ENCODE peak calls at places on chromosomes 4 and X, in five cellular contexts. M is A549, Z is K562, K is HepG2, L is GM12878. J is an unnamed sample.

GRCh38 chr4:54958236-54958635 is 167.2 kb downstream of the KDR start:
- DNase-seq in M (no peak), Z (no peak), K (no peak), L (no peak), J (no peak)

GRCh38 chr4:153467154-153467896 is 1.2 kb downstream of the TMEM131L start:
- DNase-seq in M (peak; percentile 22), Z (peak; percentile 68), K (peak; percentile 52), L (peak; percentile 88), J (peak; percentile 55)

GRCh38 chr4:113394730-113395530 is 345.5 kb downstream of the ANK2 start:
- DNase-seq in M (peak; percentile 24), Z (peak; percentile 52), K (peak; percentile 88), L (peak; percentile 66), J (peak; percentile 80)

GRCh38 chr4:70630162-70630561 is 1.6 kb downstream of the ENAM start:
- DNase-seq in M (no peak), Z (no peak), K (no peak), L (no peak), J (no peak)

GRCh38 chrX:15815779-15816452 is 25.6 kb downstream of the ZRSR2 start:
- DNase-seq in M (peak; percentile 19), Z (peak; percentile 13), K (peak; percentile 5), L (peak; percentile 8), J (peak; percentile 72)

GRCh38 chr4:64539234-64539849 is 130.1 kb upstream of the TECRL start:
- DNase-seq in M (peak; percentile 15), Z (peak; percentile 39), K (peak; percentile 55), L (peak; percentile 13), J (peak; percentile 68)

GRCh38 chr4:94804613-94805012 is 46.9 kb downstream of the BMPR1B start:
- DNase-seq in M (no peak), Z (no peak), K (no peak), L (no peak), J (no peak)

GRCh38 chr4:7822858-7823257 is 116.8 kb downstream of the AFAP1 start:
- DNase-seq in M (no peak), Z (no peak), K (no peak), L (no peak), J (no peak)

GRCh38 chrX:34437586-34437985 is 219.5 kb downstream of the TMEM47 start:
- DNase-seq in M (no peak), Z (no peak), K (no peak), L (no peak), J (no peak)

GRCh38 chrX:132270699-132271098 is 51.5 kb upstream of the RAP2C start:
- DNase-seq in M (no peak), Z (no peak), K (no peak), L (no peak), J (no peak)

GRCh38 chrX:103170216-103170615 is 44.7 kb upstream of the BEX4 start:
- DNase-seq in M (no peak), Z (no peak), K (no peak), L (no peak), J (peak; percentile 10)

GRCh38 chrX:129961180-129962083 is 21.0 kb upstream of the BCORL1 start:
- DNase-seq in M (peak; percentile 54), Z (peak; percentile 88), K (peak; percentile 44), L (peak; percentile 17), J (peak; percentile 95)

GRCh38 chrX:25300994-25301393 is 285.2 kb upstream of the ARX start:
- DNase-seq in M (no peak), Z (no peak), K (no peak), L (no peak), J (no peak)

GRCh38 chr4:94548571-94548970 is 96.8 kb downstream of the PDLIM5 start:
- DNase-seq in M (peak; percentile 9), Z (no peak), K (peak; percentile 71), L (no peak), J (peak; percentile 14)

GRCh38 chr4:123301942-123302341 is 94.7 kb upstream of the SPRY1 start:
- DNase-seq in M (no peak), Z (no peak), K (no peak), L (no peak), J (peak; percentile 8)

GRCh38 chrX:119398974-119399771 is at the start of gene SLC25A43:
- DNase-seq in M (peak; percentile 67), Z (peak; percentile 86), K (no peak), L (no peak), J (peak; percentile 77)

GRCh38 chr4:77073981-77074865 is 1.6 kb downstream of the CCNI start:
- DNase-seq in M (no peak), Z (no peak), K (no peak), L (no peak), J (peak; percentile 22)

GRCh38 chrX:38151426-38151825 is 69.2 kb downstream of the SRPX start:
- DNase-seq in M (no peak), Z (no peak), K (no peak), L (no peak), J (no peak)

GRCh38 chr4:152217896-152218295 is 318.0 kb downstream of the FBXW7 start:
- DNase-seq in M (no peak), Z (no peak), K (no peak), L (no peak), J (no peak)

GRCh38 chrX:110448459-110448858 is 89.8 kb downstream of the RTL9 start:
- DNase-seq in M (no peak), Z (no peak), K (no peak), L (no peak), J (no peak)

GRCh38 chrX:38313190-38313589 is 14.1 kb downstream of the RPGR start:
- DNase-seq in M (no peak), Z (no peak), K (no peak), L (no peak), J (no peak)

GRCh38 chr4:74555231-74555630 is 110.3 kb downstream of the AREG start:
- DNase-seq in M (no peak), Z (no peak), K (peak; percentile 15), L (no peak), J (no peak)

DNA sequence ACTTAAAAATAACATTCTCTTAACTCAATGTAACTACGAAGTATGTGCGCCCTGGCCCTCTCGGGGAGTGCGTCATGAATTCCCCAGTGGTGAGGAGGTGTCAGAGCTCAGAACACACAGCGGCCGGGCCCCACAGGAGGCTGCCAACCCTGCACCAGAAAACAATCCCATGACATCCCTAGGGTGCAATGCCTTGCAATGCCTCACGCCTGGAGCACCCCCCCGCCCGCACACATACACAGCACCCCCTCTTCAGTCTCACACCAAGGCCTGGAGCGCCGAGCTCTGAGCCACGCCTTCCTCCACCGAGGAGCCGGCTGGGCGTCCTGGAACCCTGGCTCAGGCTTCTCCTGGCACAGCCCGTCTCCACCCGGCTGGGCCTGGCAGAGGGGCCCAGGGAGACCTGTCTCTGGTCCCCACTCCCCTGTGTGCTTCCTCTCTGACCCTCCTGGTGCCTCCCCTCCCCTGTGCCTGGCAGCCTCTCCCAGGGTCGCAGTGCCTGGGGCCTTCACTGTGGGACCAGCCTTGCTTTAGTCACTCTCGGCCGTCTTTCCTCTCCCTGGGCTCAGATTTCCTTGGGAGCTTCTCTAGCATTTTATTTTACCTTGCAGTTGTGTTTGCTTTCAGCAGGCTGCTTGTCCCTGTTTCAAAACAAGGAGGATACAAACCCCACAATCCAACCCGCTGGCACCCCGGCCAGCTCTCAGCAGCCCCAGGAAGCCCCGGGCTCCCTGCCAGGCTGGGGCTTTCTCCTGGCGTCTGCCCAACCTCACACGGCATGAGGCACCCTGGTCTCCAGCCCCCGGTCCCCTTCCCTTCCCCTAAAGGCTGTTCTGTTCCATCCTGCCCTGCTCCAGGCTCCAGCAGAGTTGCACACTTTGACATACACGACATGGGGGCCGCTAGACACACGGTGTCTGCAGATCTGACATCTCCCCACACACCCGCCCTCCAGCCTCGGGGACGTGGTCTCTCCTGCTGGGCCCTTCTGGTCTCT is 108.0 kb upstream of the ADRA2C start:
- DNase-seq in M (no peak), Z (no peak), K (no peak), L (no peak), J (no peak)
- TF ChIP-seq MYC in M (no peak), Z (no peak), K (no peak), L (no peak), J (no peak)

GRCh38 chrX:88991583-88992132 is 244.6 kb downstream of the CPXCR1 start:
- DNase-seq in M (no peak), Z (no peak), K (no peak), L (no peak), J (no peak)
- H3K4me3 ChIP-seq in M (no peak overlapping the region), Z (no peak overlapping the region), K (no peak overlapping the region), L (no peak overlapping the region), J (no peak overlapping the region)

GRCh38 chr4:57405359-57405758 is 295.2 kb upstream of the IGFBP7 start:
- DNase-seq in M (no peak), Z (no peak), K (no peak), L (no peak), J (no peak)
- TF ChIP-seq MYC in M (no peak), Z (no peak), K (no peak), L (no peak), J (no peak)

GRCh38 chr4:137794779-137795178 is 262.5 kb upstream of the PCDH18 start:
- DNase-seq in M (no peak), Z (no peak), K (no peak), L (no peak), J (no peak)
- H3K4me3 ChIP-seq in M (no peak overlapping the region), Z (no peak overlapping the region), K (no peak overlapping the region), L (no peak overlapping the region), J (no peak overlapping the region)

GRCh38 chrX:120517936-120518335 is 42.8 kb downstream of the CUL4B start:
- DNase-seq in M (no peak), Z (no peak), K (no peak), L (no peak), J (no peak)
- TF ChIP-seq MYC in M (no peak), Z (no peak), K (no peak), L (no peak), J (no peak)

DNA sequence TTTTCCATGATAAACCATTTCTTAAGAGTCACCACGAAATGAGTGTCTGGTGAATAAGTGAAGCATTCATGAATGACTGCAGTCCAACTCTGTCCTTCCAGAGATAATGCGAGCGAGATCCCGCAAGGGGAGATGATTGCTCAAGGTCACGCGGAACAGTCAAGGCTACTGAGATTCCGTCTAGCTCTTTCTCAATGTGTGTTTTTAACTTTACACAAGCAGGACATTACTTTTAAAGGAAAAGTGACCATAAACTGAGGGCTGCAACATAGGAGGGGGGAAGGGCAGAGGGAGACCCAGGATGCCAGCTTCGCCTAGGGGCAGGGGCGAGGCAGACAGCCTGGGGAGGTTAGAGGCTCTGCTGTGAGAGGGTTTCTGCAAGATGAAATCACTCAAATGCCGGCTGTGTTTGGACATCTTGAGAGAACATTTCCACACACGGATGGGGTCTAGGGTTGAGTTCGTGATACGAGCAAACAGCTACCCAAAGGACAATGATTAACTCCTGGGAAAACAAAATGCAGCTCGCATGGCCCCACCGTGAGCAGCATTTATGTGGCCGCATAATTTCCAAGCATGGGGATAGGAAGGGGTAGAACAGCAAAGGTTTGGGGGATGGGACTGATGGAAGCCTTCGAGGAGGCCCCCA is 23.8 kb upstream of the CCNQ start:
- DNase-seq in M (no peak), Z (no peak), K (peak; percentile 88), L (no peak), J (no peak)
- H3K4me3 ChIP-seq in M (no peak overlapping the region), Z (no peak overlapping the region), K (peak overlapping the region; percentile 69), L (no peak overlapping the region), J (no peak overlapping the region)

DNA sequence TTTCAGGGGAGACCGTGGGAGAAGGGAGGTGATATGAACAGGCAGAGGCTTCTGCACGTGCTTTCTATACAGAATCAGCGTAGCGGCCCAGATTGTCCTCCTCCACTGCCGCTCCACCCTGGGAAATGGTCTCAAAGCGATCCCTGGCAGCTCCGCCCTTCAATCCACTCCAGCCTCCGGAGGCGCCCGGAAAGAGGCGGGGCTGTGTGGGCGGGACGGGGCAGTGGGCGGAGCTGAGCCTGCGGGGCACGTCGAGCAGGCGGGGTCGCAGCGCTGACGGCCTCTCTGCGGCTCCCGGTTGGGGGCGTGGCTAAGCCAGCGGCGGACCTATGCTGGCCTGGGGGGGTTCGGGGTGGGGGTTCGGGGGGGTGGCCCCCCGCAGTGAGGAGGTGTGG is 210 bp upstream of the SMIM10L2A start:
- DNase-seq in M (peak; percentile 55), Z (peak; percentile 96), K (no peak), L (peak; percentile 19), J (peak; percentile 86)
- TF ChIP-seq MYC in M (no peak), Z (no peak), K (no peak), L (no peak), J (no peak)

GRCh38 chr4:42653606-42654560 is 3.0 kb downstream of the ATP8A1 start:
- DNase-seq in M (no peak), Z (no peak), K (no peak), L (no peak), J (no peak)
- H3K4me3 ChIP-seq in M (no peak overlapping the region), Z (no peak overlapping the region), K (no peak overlapping the region), L (peak overlapping the region; percentile 93), J (no peak overlapping the region)

J was measured in NB4.